ENCODE peak calls at places on chromosomes 4 and X, in five cellular contexts. One of them, this sample, is unnamed.

GRCh38 chrX:97895751-97896150 is 1012.0 kb downstream of the RPA4 start:
- DNase-seq in K562: no peak
- DNase-seq in HCT116: no peak
- DNase-seq in GM12878: no peak
- DNase-seq in H1: no peak
- DNase-seq in this sample: no peak

GRCh38 chr4:185328586-185328985 is 67.1 kb downstream of the LRP2BP start:
- DNase-seq in H1: no peak
- DNase-seq in HCT116: no peak
- DNase-seq in GM12878: no peak
- DNase-seq in K562: no peak
- DNase-seq in this sample: no peak

GRCh38 chr4:107548211-107548905 is 171.7 kb downstream of the PAPSS1 start:
- DNase-seq in HCT116: no peak
- DNase-seq in GM12878: no peak
- DNase-seq in H1: no peak
- DNase-seq in K562: no peak
- DNase-seq in this sample: no peak

GRCh38 chrX:74535211-74535621 is 79.2 kb downstream of the RLIM start:
- DNase-seq in HCT116: peak; percentile 21
- DNase-seq in K562: peak; percentile 13
- DNase-seq in GM12878: no peak
- DNase-seq in H1: no peak
- DNase-seq in this sample: peak; percentile 16

GRCh38 chr4:15779336-15779735 is 1.2 kb downstream of the CD38 start:
- DNase-seq in K562: no peak
- DNase-seq in GM12878: no peak
- DNase-seq in H1: peak; percentile 53
- DNase-seq in HCT116: no peak
- DNase-seq in this sample: peak; percentile 46

GRCh38 chrX:12984629-12985303 is 9.9 kb downstream of the TMSB4X start:
- DNase-seq in HCT116: peak; percentile 21
- DNase-seq in H1: no peak
- DNase-seq in GM12878: no peak
- DNase-seq in K562: peak; percentile 24
- DNase-seq in this sample: no peak

GRCh38 chr4:113539408-113539807 is 222.1 kb downstream of the CAMK2D start:
- DNase-seq in H1: no peak
- DNase-seq in GM12878: no peak
- DNase-seq in HCT116: peak; percentile 31
- DNase-seq in K562: no peak
- DNase-seq in this sample: no peak

GRCh38 chr4:24980064-24980690 is 50.6 kb downstream of the LGI2 start:
- DNase-seq in H1: peak; percentile 67
- DNase-seq in HCT116: peak; percentile 61
- DNase-seq in K562: peak; percentile 69
- DNase-seq in GM12878: peak; percentile 19
- DNase-seq in this sample: peak; percentile 33

GRCh38 chr4:140653718-140654515 is 85.2 kb upstream of the UCP1 start:
- DNase-seq in GM12878: no peak
- DNase-seq in HCT116: no peak
- DNase-seq in H1: peak; percentile 49
- DNase-seq in K562: no peak
- DNase-seq in this sample: no peak
- TF ChIP-seq SIN3A in GM12878: no peak
- TF ChIP-seq SIN3A in HCT116: no peak
- TF ChIP-seq SIN3A in H1: no peak
- TF ChIP-seq SIN3A in K562: no peak
- TF ChIP-seq SIN3A in this sample: no peak

GRCh38 chr4:155478336-155478825 is 101.6 kb upstream of the MAP9 start:
- DNase-seq in HCT116: no peak
- DNase-seq in H1: no peak
- DNase-seq in GM12878: no peak
- DNase-seq in K562: no peak
- DNase-seq in this sample: no peak

GRCh38 chr4:155474758-155475157 is 98.0 kb upstream of the MAP9 start:
- DNase-seq in HCT116: no peak
- DNase-seq in GM12878: no peak
- DNase-seq in K562: no peak
- DNase-seq in H1: no peak
- DNase-seq in this sample: no peak

GRCh38 chr4:155468282-155468681 is 91.5 kb upstream of the MAP9 start:
- DNase-seq in K562: no peak
- DNase-seq in H1: no peak
- DNase-seq in HCT116: no peak
- DNase-seq in GM12878: no peak
- DNase-seq in this sample: no peak

DNA sequence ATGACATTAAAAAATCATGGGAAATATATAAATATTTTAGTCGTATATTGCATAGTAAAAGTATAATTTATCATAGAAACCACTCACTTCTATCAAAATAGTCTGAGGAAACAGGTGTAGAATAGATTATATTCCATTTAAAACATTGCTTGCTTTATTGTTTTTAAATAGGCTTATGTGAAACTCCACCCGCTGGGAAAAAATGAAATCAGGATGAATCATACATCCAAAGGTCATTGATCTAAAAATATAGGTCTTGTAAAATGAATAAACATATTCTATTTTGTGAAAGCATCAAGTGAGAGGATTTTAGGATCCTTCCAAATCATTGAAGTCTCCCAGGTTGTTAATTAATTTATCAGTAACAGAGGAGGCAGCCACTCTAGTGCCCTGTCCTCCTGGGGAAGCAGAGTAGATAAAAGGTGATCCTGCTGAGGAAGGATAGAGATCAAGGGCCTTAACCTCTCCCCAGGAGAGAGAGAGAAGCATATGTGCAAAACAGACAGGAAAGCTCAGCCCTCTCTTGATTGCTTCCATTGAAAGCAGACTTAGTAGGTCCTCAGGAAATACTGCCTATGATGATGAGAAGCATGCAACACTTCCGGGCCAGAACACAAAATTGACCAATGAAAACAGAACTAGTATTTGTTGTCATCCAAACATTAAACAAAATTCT is 96.8 kb upstream of the MAP9 start:
- DNase-seq in GM12878: no peak
- DNase-seq in H1: no peak
- DNase-seq in HCT116: no peak
- DNase-seq in K562: no peak
- DNase-seq in this sample: no peak
- TF ChIP-seq ZNF274 in GM12878: no peak
- TF ChIP-seq ZNF274 in H1: no peak
- TF ChIP-seq ZNF274 in HCT116: no peak
- TF ChIP-seq ZNF274 in K562: no peak
- TF ChIP-seq ZNF274 in this sample: no peak

DNA sequence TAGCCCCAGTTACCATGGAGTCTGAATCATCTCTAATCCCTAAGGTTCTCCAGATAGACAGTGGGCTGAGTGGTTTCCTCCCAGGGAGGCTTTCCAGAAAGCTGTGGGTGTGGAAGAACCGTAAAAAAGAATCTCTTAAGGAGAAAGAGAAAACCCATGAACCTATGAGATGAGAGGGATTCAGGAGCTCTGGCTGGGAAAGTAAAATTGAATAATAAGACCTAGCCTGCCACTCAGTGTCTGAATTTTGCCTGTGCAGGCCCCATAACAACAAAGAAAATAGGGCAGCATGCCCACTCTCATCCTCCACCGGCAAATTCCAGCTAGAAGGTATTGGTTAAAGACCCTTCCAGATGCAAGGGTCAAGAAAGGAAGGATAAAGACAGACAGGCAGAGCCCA is 16.9 kb downstream of the AWAT2 start:
- DNase-seq in K562: no peak
- DNase-seq in H1: no peak
- DNase-seq in HCT116: no peak
- DNase-seq in GM12878: no peak
- DNase-seq in this sample: no peak
- H2AFZ ChIP-seq in K562: no peak overlapping the region
- H2AFZ ChIP-seq in H1: no peak overlapping the region
- H2AFZ ChIP-seq in HCT116: no peak overlapping the region
- H2AFZ ChIP-seq in GM12878: no peak overlapping the region
- H2AFZ ChIP-seq in this sample: no peak overlapping the region

DNA sequence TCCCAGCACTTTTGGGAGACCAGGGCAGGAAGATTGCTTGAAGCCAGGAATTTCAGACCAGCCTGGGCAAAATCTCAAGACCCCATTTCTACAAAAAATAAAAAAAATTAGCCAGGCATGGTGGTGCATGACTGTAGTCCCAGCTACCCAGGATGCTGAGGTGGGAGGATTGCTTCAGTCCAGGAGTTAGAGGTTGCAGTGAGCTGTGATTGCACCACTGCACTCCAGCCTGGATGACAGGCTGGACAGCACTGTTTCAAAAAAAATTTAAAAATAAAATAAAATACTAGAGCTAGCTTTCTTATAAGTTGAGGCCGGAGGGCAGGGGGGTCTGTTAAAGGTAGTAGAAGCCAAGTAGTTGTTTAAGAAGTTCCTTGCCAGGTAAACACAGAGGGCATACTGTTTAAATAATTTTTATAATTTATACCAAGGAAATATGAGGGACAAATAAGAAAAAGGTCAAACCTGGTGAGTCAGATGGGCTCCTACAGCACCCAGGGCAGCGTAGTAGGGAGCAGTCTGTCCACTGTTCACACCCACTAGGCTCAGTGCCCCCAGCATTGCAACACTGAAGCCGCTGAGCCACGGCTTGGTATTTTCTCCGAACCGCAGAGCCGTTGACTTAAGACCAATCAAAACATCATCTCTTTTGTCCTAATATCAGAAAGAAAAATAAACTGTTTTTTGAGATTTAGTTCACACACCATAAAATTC is 17.3 kb downstream of the COQ2 start:
- DNase-seq in HCT116: no peak
- DNase-seq in H1: no peak
- DNase-seq in K562: no peak
- DNase-seq in GM12878: no peak
- DNase-seq in this sample: no peak
- TF ChIP-seq SIN3A in HCT116: no peak
- TF ChIP-seq SIN3A in H1: no peak
- TF ChIP-seq SIN3A in K562: no peak
- TF ChIP-seq SIN3A in GM12878: no peak
- TF ChIP-seq SIN3A in this sample: no peak

This sample was measured in HepG2.